ENCODE peak calls at places on chromosome 2, in nine cellular contexts. I, Z, V, C, L, Q, O, R and P are unnamed samples.

GRCh38 chr2:109410021-109410815 is 203.5 kb downstream of the SEPTIN10 start:
- DNase-seq in R (no peak), O (no peak), V (peak), Z (no peak), C (no peak), Q (no peak), L (no peak), I (peak), P (no peak)

GRCh38 chr2:196172976-196173375 is 1.6 kb upstream of the STK17B start:
- DNase-seq in C (no peak), V (no peak), Z (no peak), R (no peak), Q (no peak), I (no peak), O (no peak), L (no peak), P (no peak)

GRCh38 chr2:20582600-20583221 is 68.2 kb downstream of the HS1BP3 start:
- DNase-seq in I (no peak), C (no peak), R (no peak), Z (no peak), O (no peak), Q (no peak), L (peak), V (no peak), P (no peak)

GRCh38 chr2:120525056-120526046 is 179.4 kb downstream of the INHBB start:
- DNase-seq in L (no peak), V (no peak), I (no peak), C (no peak), O (no peak), R (no peak), Z (no peak), Q (no peak), P (no peak)

GRCh38 chr2:108587621-108588020 is 53.4 kb downstream of the LIMS1 start:
- DNase-seq in L (no peak), C (no peak), R (no peak), Q (no peak), Z (no peak), O (no peak), V (no peak), I (no peak), P (no peak)

GRCh38 chr2:223998983-223999382 is 40.1 kb downstream of the SERPINE2 start:
- DNase-seq in V (no peak), R (no peak), O (no peak), C (no peak), Q (no peak), I (no peak), Z (no peak), L (no peak), P (no peak)

GRCh38 chr2:41926614-41927580 is 120.9 kb upstream of the PKDCC start:
- DNase-seq in O (peak), C (no peak), R (no peak), L (no peak), Q (no peak), Z (no peak), I (no peak), V (no peak), P (no peak)

GRCh38 chr2:231856959-231857358 is 69.2 kb downstream of the NPPC start:
- DNase-seq in Q (no peak), L (no peak), R (no peak), V (no peak), I (no peak), O (no peak), C (no peak), Z (no peak), P (no peak)

GRCh38 chr2:60536716-60537115 is 16.7 kb downstream of the BCL11A start:
- DNase-seq in V (no peak), I (no peak), O (no peak), R (no peak), C (no peak), L (no peak), Q (no peak), Z (no peak), P (no peak)

GRCh38 chr2:54556659-54557121 is 100.6 kb downstream of the SPTBN1 start:
- DNase-seq in R (no peak), V (no peak), C (no peak), Z (no peak), Q (no peak), I (no peak), L (no peak), O (no peak), P (no peak)

GRCh38 chr2:38600242-38600891 is 2.4 kb downstream of the HNRNPLL start:
- DNase-seq in V (peak), Z (no peak), Q (no peak), I (no peak), O (peak), C (no peak), R (no peak), L (no peak), P (no peak)

GRCh38 chr2:57693965-57694364 is 352.6 kb upstream of the VRK2 start:
- DNase-seq in R (no peak), I (no peak), Q (no peak), O (no peak), Z (no peak), L (no peak), C (no peak), V (no peak), P (no peak)

GRCh38 chr2:193463016-193463415 is 1268.3 kb upstream of the TMEFF2 start:
- DNase-seq in Q (no peak), R (no peak), Z (no peak), I (no peak), C (no peak), O (no peak), V (no peak), L (no peak), P (no peak)

GRCh38 chr2:217787160-217787877 is 215.5 kb downstream of the TNS1 start:
- DNase-seq in Z (no peak), R (no peak), C (no peak), V (no peak), L (no peak), O (no peak), Q (no peak), I (no peak), P (no peak)

GRCh38 chr2:182379235-182379634 is 47.6 kb downstream of the PDE1A start:
- DNase-seq in L (no peak), Z (no peak), O (peak), R (no peak), C (peak), I (no peak), V (no peak), Q (no peak), P (no peak)

GRCh38 chr2:105747997-105748396 is 3.3 kb downstream of the NCK2 start:
- DNase-seq in O (no peak), L (no peak), I (no peak), R (no peak), Z (no peak), Q (no peak), V (no peak), C (no peak), P (no peak)

GRCh38 chr2:221624475-221624874 is 52.4 kb upstream of the EPHA4 start:
- DNase-seq in C (no peak), L (no peak), Q (no peak), Z (no peak), I (no peak), R (no peak), O (no peak), V (no peak), P (no peak)

GRCh38 chr2:113720167-113720566 is 36.3 kb downstream of the SLC35F5 start:
- DNase-seq in O (no peak), Q (no peak), Z (no peak), L (no peak), C (no peak), R (no peak), V (no peak), I (no peak), P (no peak)